ENCODE peak calls at places on chromosomes 3 and 15, in six cellular contexts. F, Z, G, J, Q and C are unnamed samples.

GRCh38 chr15:98126326-98127090 is 166.0 kb downstream of the ARRDC4 start:
- DNase-seq in F (no peak), Z (no peak), G (no peak), J (no peak), Q (no peak), C (no peak)

GRCh38 chr3:178155521-178155920 is 380.7 kb upstream of the KCNMB2 start:
- DNase-seq in F (no peak), Z (no peak), G (no peak), J (no peak), Q (no peak), C (no peak)

GRCh38 chr3:123352134-123352554 is 96.7 kb downstream of the ADCY5 start:
- DNase-seq in F (no peak), Z (peak; percentile 69), G (no peak), J (no peak), Q (no peak), C (no peak)

GRCh38 chr15:48965972-48966371 is 2.3 kb upstream of the SHC4 start:
- DNase-seq in F (no peak), Z (no peak), G (no peak), J (peak; percentile 78), Q (no peak), C (no peak)

GRCh38 chr15:62732078-62732477 is 310.5 kb upstream of the TPM1 start:
- DNase-seq in F (no peak), Z (no peak), G (no peak), J (no peak), Q (no peak), C (no peak)

GRCh38 chr3:126258670-126259069 is 78.3 kb upstream of the ALDH1L1 start:
- DNase-seq in F (no peak), Z (no peak), G (no peak), J (no peak), Q (no peak), C (no peak)

GRCh38 chr3:139774570-139775302 is 97.0 kb upstream of the NMNAT3 start:
- DNase-seq in F (no peak), Z (peak; percentile 29), G (no peak), J (no peak), Q (no peak), C (no peak)

GRCh38 chr3:183381179-183381578 is 47.2 kb downstream of the MCF2L2 start:
- DNase-seq in F (no peak), Z (peak; percentile 28), G (no peak), J (peak; percentile 66), Q (no peak), C (no peak)

GRCh38 chr3:194941360-194941955 is 255.8 kb downstream of the FAM43A start:
- DNase-seq in F (no peak), Z (no peak), G (no peak), J (no peak), Q (no peak), C (no peak)

GRCh38 chr3:183906234-183906921 is 21.7 kb upstream of the PARL start:
- DNase-seq in F (no peak), Z (no peak), G (no peak), J (no peak), Q (no peak), C (no peak)

GRCh38 chr3:157868168-157868567 is 238.1 kb downstream of the SHOX2 start:
- DNase-seq in F (no peak), Z (no peak), G (no peak), J (peak; percentile 6), Q (no peak), C (no peak)

GRCh38 chr3:5431142-5431541 is 243.6 kb downstream of the EDEM1 start:
- DNase-seq in F (no peak), Z (no peak), G (no peak), J (no peak), Q (no peak), C (no peak)

GRCh38 chr15:67148196-67148701 is 82.8 kb downstream of the SMAD3 start:
- DNase-seq in F (no peak), Z (peak; percentile 53), G (no peak), J (peak; percentile 74), Q (no peak), C (no peak)

GRCh38 chr3:45940004-45940780 is 3.1 kb upstream of the CXCR6 start:
- DNase-seq in F (no peak), Z (no peak), G (no peak), J (no peak), Q (no peak), C (no peak)

GRCh38 chr3:186180891-186181471 is 72.1 kb upstream of the ETV5 start:
- DNase-seq in F (no peak), Z (no peak), G (no peak), J (no peak), Q (no peak), C (no peak)

GRCh38 chr3:33490641-33491241 is 50.5 kb upstream of the UBP1 start:
- DNase-seq in F (no peak), Z (no peak), G (no peak), J (no peak), Q (no peak), C (no peak)

GRCh38 chr3:38047896-38048295 is 8.9 kb downstream of the DLEC1 start:
- DNase-seq in F (no peak), Z (no peak), G (no peak), J (no peak), Q (no peak), C (no peak)

GRCh38 chr3:120182613-120183524 is 88.6 kb upstream of the GSK3B start:
- DNase-seq in F (no peak), Z (peak; percentile 13), G (no peak), J (peak; percentile 62), Q (no peak), C (no peak)

GRCh38 chr3:141275973-141276372 is 44.3 kb downstream of the PXYLP1 start:
- DNase-seq in F (no peak), Z (no peak), G (no peak), J (peak; percentile 72), Q (no peak), C (no peak)

GRCh38 chr3:197239857-197240256 is 58.6 kb downstream of the DLG1 start:
- DNase-seq in F (no peak), Z (no peak), G (no peak), J (no peak), Q (no peak), C (no peak)
- H3K4me1 ChIP-seq in F (no peaks in the 10 kb centered on the region), Z (peaks cover 8% of the 10 kb centered on the region), G (no peaks in the 10 kb centered on the region), J (peaks cover 3% of the 10 kb centered on the region), Q (peaks cover 26% of the 10 kb centered on the region), C (peaks cover 7% of the 10 kb centered on the region)

GRCh38 chr3:196517142-196517808 is 2.1 kb upstream of the SMCO1 start:
- DNase-seq in F (no peak), Z (no peak), G (no peak), J (no peak), Q (peak; percentile 8), C (no peak)
- H3K4me3 ChIP-seq in F (no peak overlapping the region), Z (no peak overlapping the region), G (no peak overlapping the region), J (no peak overlapping the region), Q (no peak overlapping the region), C (no peak overlapping the region)

GRCh38 chr15:92930061-92930460 is 29.9 kb downstream of the CHD2 start:
- DNase-seq in F (no peak), Z (no peak), G (no peak), J (peak; percentile 65), Q (no peak), C (no peak)

GRCh38 chr15:92930776-92931175 is 30.7 kb downstream of the CHD2 start:
- DNase-seq in F (no peak), Z (no peak), G (no peak), J (peak; percentile 93), Q (no peak), C (no peak)

GRCh38 chr15:92936138-92936537 is 36.0 kb downstream of the CHD2 start:
- DNase-seq in F (no peak), Z (no peak), G (no peak), J (no peak), Q (no peak), C (no peak)

GRCh38 chr15:92934706-92935105 is 34.6 kb downstream of the CHD2 start:
- DNase-seq in F (no peak), Z (no peak), G (no peak), J (no peak), Q (no peak), C (no peak)

DNA sequence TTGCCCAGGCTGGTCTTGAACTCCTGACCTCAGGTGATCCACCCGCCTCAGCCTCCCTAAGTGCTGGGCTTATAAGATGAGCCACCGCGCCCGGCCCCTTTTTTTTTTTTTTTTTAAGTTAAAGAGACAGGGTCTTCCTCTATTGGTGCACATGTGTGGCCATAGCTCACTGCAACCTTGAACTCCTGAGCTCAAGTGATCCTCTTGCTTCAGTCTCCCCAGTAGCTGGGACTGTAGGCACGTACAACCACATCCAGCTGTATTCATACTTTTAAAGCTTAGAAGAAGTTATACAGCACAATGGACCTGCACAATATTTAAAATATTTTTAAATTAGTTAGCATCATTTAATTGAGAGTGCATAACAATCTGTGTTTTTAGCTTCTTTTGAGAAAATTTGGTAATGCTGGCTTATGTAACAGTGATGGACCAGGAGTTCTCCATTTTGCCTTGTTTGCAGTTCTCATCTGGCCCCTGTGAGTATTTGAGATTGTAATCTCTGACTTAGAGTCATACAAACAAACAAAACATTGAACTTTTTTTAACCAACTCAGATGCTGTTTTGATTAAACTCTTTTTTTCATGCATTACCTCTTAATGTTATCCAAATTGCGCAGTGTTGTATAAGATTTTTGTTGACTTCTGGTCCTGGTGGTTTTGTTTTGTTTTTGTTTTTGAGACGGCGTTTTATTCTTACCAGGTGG is 33.0 kb downstream of the CHD2 start:
- DNase-seq in F (no peak), Z (no peak), G (no peak), J (no peak), Q (no peak), C (no peak)
- H3K9me3 ChIP-seq in F (no peaks in the 10 kb centered on the region), Z (no peaks in the 10 kb centered on the region), G (no peaks in the 10 kb centered on the region), J (no peaks in the 10 kb centered on the region), Q (no peaks in the 10 kb centered on the region), C (no peaks in the 10 kb centered on the region)

DNA sequence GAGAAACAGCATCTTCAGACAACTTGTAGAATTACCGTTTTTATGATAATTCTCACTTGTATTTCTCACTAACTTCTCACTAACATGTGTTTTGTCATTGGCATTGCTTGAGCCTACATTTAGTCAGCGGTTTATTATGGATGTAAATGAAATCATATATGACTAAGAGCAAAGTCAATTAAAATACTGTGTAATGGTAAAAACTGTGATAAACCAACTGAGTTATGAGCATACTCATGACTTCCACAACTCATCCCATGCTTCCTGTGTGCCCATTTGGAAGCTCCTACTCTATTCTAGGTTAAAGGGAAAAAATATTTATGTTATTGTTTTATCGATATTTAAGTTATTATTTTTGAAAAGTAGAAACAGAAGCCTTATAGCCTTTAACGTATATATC is 12.8 kb downstream of the PXK start:
- DNase-seq in F (no peak), Z (no peak), G (no peak), J (no peak), Q (no peak), C (no peak)
- H3K4me1 ChIP-seq in F (peaks cover 8% of the 10 kb centered on the region), Z (peaks cover 8% of the 10 kb centered on the region), G (no peaks in the 10 kb centered on the region), J (peaks cover 16% of the 10 kb centered on the region), Q (no peaks in the 10 kb centered on the region), C (peaks cover 12% of the 10 kb centered on the region)